ENCODE peak calls at places on chromosome 17, in four cellular contexts. Y is endothelial cell, N is esophagus squamous epithelium, F is OCI-LY7. M is an unnamed sample.

GRCh38 chr17:17119533-17119932 is 77.3 kb downstream of the MPRIP start:
- DNase-seq in F (peak), Y (no peak), N (no peak), M (no peak)

GRCh38 chr17:41521574-41522261 is 3.0 kb upstream of the KRT15 start:
- DNase-seq in N (no peak), F (no peak), Y (no peak), M (no peak)

GRCh38 chr17:62807812-62808575 is at the start of gene MARCHF10:
- DNase-seq in N (no peak), Y (peak), F (peak), M (peak)

GRCh38 chr17:58335779-58336455 is 7.3 kb upstream of the TSPOAP1 start:
- DNase-seq in N (no peak), Y (no peak), F (peak), M (no peak)

GRCh38 chr17:17172990-17173389 is 33.1 kb downstream of the PLD6 start:
- DNase-seq in F (no peak), Y (no peak), N (no peak), M (no peak)

GRCh38 chr17:1229891-1230571 is 40.2 kb upstream of the BHLHA9 start:
- DNase-seq in F (peak), N (no peak), Y (no peak), M (no peak)

GRCh38 chr17:57486416-57486815 is 230.1 kb downstream of the MSI2 start:
- DNase-seq in Y (no peak), N (no peak), F (no peak), M (no peak)

GRCh38 chr17:38867179-38867994 is 2.5 kb upstream of the LASP1 start:
- DNase-seq in N (no peak), Y (peak), F (peak), M (peak)

GRCh38 chr17:1367351-1367745 is 32.7 kb downstream of the YWHAE start:
- DNase-seq in N (no peak), Y (no peak), F (no peak), M (no peak)

GRCh38 chr17:2694381-2695242 is 17.0 kb downstream of the CLUH start:
- DNase-seq in Y (no peak), F (no peak), N (no peak), M (no peak)

GRCh38 chr17:17419621-17420020 is 57.2 kb upstream of the MED9 start:
- DNase-seq in N (no peak), Y (no peak), F (no peak), M (no peak)

GRCh38 chr17:21376835-21377690 is 906 bp downstream of the KCNJ12 start:
- DNase-seq in F (no peak), Y (peak), N (no peak), M (peak)

GRCh38 chr17:79188679-79189078 is 114.1 kb downstream of the ENGASE start:
- DNase-seq in N (no peak), Y (no peak), F (no peak), M (no peak)

GRCh38 chr17:46044286-46044928 is 45.4 kb downstream of the STH start:
- DNase-seq in Y (peak), N (no peak), F (peak), M (peak)

GRCh38 chr17:44408786-44409185 is 19.3 kb upstream of the ITGA2B start:
- DNase-seq in Y (no peak), F (no peak), N (no peak), M (no peak)

GRCh38 chr17:76905036-76905435 is 36.8 kb downstream of the MGAT5B start:
- DNase-seq in N (no peak), F (no peak), Y (no peak), M (no peak)

GRCh38 chr17:48746916-48747444 is 18.4 kb upstream of the HOXB13 start:
- DNase-seq in Y (no peak), N (no peak), F (no peak), M (no peak)

GRCh38 chr17:32854177-32854576 is 22.7 kb downstream of the MYO1D start:
- DNase-seq in N (no peak), Y (no peak), F (no peak), M (no peak)

GRCh38 chr17:67157732-67158639 is 87.0 kb downstream of the HELZ start:
- DNase-seq in N (no peak), Y (no peak), F (peak), M (no peak)

GRCh38 chr17:3812284-3812683 is 11.3 kb upstream of the ITGAE start:
- DNase-seq in F (no peak), Y (no peak), N (no peak), M (no peak)

GRCh38 chr17:50866950-50867855 is 1.0 kb upstream of the TOB1 start:
- DNase-seq in N (peak), Y (peak), F (peak), M (peak)

GRCh38 chr17:1860978-1861377 is 31.2 kb downstream of the RPA1 start:
- DNase-seq in F (no peak), Y (no peak), N (no peak), M (no peak)

GRCh38 chr17:40100669-40101366 is 429 bp upstream of the NR1D1 start:
- DNase-seq in Y (peak), F (peak), N (peak), M (peak)

GRCh38 chr17:31444026-31444425 is 52.6 kb downstream of the RAB11FIP4 start:
- DNase-seq in N (no peak), F (no peak), Y (no peak), M (no peak)

GRCh38 chr17:1714488-1714979 is 4.4 kb upstream of the TLCD2 start:
- DNase-seq in N (peak), Y (peak), F (no peak), M (peak)

GRCh38 chr17:78844301-78845005 is 3.8 kb upstream of the USP36 start:
- DNase-seq in N (no peak), F (no peak), Y (no peak), M (no peak)

GRCh38 chr17:72609501-72609900 is 483.0 kb downstream of the SLC39A11 start:
- DNase-seq in N (no peak), F (no peak), Y (no peak), M (no peak)

GRCh38 chr17:63349478-63350000 is 96.6 kb downstream of the CYB561 start:
- DNase-seq in N (no peak), Y (no peak), F (no peak), M (no peak)

GRCh38 chr17:59972778-59973177 is 8.2 kb upstream of the RNFT1 start:
- DNase-seq in N (no peak), F (no peak), Y (no peak), M (no peak)

GRCh38 chr17:75410141-75410540 is 4.7 kb upstream of the GRB2 start:
- DNase-seq in F (no peak), N (no peak), Y (no peak), M (no peak)

GRCh38 chr17:49996121-49996494 is 1.1 kb upstream of the DLX3 start:
- DNase-seq in N (no peak), F (no peak), Y (no peak), M (no peak)

GRCh38 chr17:81390029-81390428 is 5.2 kb upstream of the BAHCC1 start:
- DNase-seq in F (no peak), Y (no peak), N (no peak), M (no peak)

GRCh38 chr17:21502301-21502700 is 126.1 kb downstream of the KCNJ12 start:
- DNase-seq in N (no peak), F (no peak), Y (no peak), M (no peak)

GRCh38 chr17:60231234-60231633 is 81.5 kb downstream of the CA4 start:
- DNase-seq in N (no peak), F (peak), Y (no peak), M (no peak)

GRCh38 chr17:80455328-80455710 is 21.1 kb downstream of the NPTX1 start:
- DNase-seq in N (no peak), Y (peak), F (peak), M (peak)

GRCh38 chr17:34370997-34371395 is 8.0 kb upstream of the CCL1 start:
- DNase-seq in N (no peak), F (peak), Y (no peak), M (no peak)

GRCh38 chr17:45425125-45425983 is 7.3 kb downstream of the ARHGAP27 start:
- DNase-seq in N (no peak), F (no peak), Y (no peak), M (peak)

GRCh38 chr17:55652825-55653224 is 69.8 kb downstream of the TMEM100 start:
- DNase-seq in F (no peak), Y (no peak), N (no peak), M (no peak)

GRCh38 chr17:55648086-55648485 is 74.6 kb downstream of the TMEM100 start:
- DNase-seq in F (no peak), N (no peak), Y (no peak), M (no peak)

GRCh38 chr17:55652114-55652513 is 70.5 kb downstream of the TMEM100 start:
- DNase-seq in Y (no peak), F (no peak), N (no peak), M (no peak)

GRCh38 chr17:55654015-55654414 is 68.6 kb downstream of the TMEM100 start:
- DNase-seq in F (no peak), N (no peak), Y (no peak), M (no peak)

DNA sequence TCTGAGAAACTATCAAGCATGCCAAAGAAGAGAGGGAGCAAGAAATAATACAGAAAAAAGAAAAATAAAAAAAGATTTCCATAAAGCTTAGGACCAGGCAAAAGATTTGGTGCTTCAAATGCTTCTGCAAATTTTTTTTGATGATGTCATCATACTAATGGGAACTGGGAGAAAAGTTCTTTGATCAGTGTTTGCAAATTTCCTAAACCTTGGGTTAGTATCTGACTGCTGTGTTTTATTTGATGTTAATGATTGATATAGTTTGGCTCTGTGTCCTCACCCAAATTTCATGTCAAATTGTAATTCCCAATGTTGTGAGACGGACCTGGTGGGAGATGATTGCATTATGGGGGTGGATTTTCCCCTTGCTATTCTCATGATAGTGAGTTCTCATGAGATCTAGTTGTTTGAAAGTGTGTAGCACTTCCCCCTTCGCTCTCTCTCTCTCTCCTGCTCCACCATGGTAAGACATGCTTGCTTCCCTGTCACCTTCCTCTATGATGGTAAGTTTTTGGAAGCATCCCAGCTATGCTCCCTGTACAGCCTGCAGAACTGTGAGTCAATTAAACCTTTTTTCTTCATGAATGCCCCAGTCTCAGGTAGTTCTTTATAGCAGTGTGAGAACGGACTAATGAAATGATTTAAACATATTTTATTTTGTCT is 72.6 kb downstream of the TMEM100 start:
- DNase-seq in Y (no peak), F (no peak), N (no peak), M (no peak)
- TF ChIP-seq CTCF in Y (no peak), F (no peak), N (no peak), M (no peak)

GRCh38 chr17:9324864-9325263 is 250.8 kb downstream of the STX8 start:
- DNase-seq in F (no peak), N (no peak), Y (no peak), M (no peak)
- TF ChIP-seq CTCF in F (no peak), N (no peak), Y (no peak), M (no peak)

DNA sequence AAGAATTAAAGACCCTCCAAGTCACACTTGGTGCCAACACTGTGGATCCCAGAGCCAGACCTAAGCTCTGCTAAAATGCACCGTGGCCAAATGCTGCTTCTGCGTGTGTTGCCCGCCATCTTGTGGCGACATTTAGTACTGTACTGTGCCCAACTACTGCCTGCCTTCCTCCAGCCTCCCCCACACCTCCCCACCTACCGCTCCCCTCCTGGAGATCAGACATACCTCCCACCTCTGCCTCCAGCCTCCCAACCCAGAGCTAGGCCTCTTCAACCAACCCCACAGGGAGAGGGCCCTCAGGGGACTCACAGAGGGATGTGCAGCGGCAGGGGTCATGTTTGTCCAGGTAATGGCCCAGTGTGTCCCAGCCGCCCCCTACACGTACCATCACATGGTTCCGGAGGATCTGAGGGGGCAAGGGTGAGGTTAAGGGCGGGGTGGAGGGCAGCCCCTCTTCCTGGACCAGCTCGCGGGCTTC is 5.5 kb downstream of the GAS2L2 start:
- DNase-seq in N (no peak), Y (peak), F (peak), M (peak)
- TF ChIP-seq CTCF in N (peak), Y (peak), F (peak), M (peak)

GRCh38 chr17:22694362-22695227 is 1002.3 kb downstream of the KCNJ18 start:
- DNase-seq in Y (no peak), F (no peak), N (no peak), M (no peak)
- TF ChIP-seq CTCF in Y (peak), F (peak), N (no peak), M (no peak)